ENCODE peak calls at places on chromosomes 13 and 19, in nine cellular contexts. C is EL, D is astrocyte of the hippocampus, T is KBM-7, N is Calu3, S is Caco-2, L is iPS-NIHi11, B is D341Med, U is nucleus accumbens. Y is an unnamed sample.

GRCh38 chr19:42246143-42246868 is 3.9 kb upstream of the GSK3A start:
- DNase-seq in C (peak; percentile 80), D (peak; percentile 89), T (peak; percentile 47), N (peak; percentile 65), S (no peak), L (no peak), B (peak; percentile 74), U (peak; percentile 93), Y (no peak)

GRCh38 chr19:30311911-30312310 is 60.3 kb upstream of the ZNF536 start:
- DNase-seq in C (no peak), D (no peak), T (no peak), N (no peak), S (no peak), L (no peak), B (no peak), U (no peak), Y (no peak)

GRCh38 chr13:110246530-110246929 is 60.4 kb downstream of the COL4A1 start:
- DNase-seq in C (peak; percentile 14), D (no peak), T (no peak), N (no peak), S (no peak), L (no peak), B (no peak), U (no peak), Y (no peak)

GRCh38 chr19:46384396-46384795 is 29.0 kb downstream of the CCDC8 start:
- DNase-seq in C (no peak), D (no peak), T (no peak), N (no peak), S (peak; percentile 32), L (no peak), B (peak; percentile 83), U (no peak), Y (no peak)

GRCh38 chr13:110506859-110507566 is 54.5 kb downstream of the RAB20 start:
- DNase-seq in C (no peak), D (peak; percentile 55), T (no peak), N (peak; percentile 54), S (peak; percentile 97), L (no peak), B (no peak), U (no peak), Y (no peak)

GRCh38 chr13:42996584-42996983 is 4.5 kb upstream of the EPSTI1 start:
- DNase-seq in C (peak; percentile 91), D (peak; percentile 43), T (no peak), N (no peak), S (no peak), L (no peak), B (no peak), U (no peak), Y (peak; percentile 9)

GRCh38 chr13:44249439-44249838 is 124.2 kb upstream of the SERP2 start:
- DNase-seq in C (peak; percentile 48), D (peak; percentile 83), T (no peak), N (no peak), S (peak; percentile 41), L (no peak), B (no peak), U (no peak), Y (no peak)

GRCh38 chr13:30047154-30047874 is 196.9 kb upstream of the UBL3 start:
- DNase-seq in C (no peak), D (peak; percentile 43), T (peak; percentile 67), N (no peak), S (no peak), L (no peak), B (no peak), U (no peak), Y (no peak)

GRCh38 chr19:50843205-50843604 is 9.8 kb upstream of the KLK15 start:
- DNase-seq in C (no peak), D (no peak), T (no peak), N (no peak), S (no peak), L (no peak), B (no peak), U (no peak), Y (no peak)

GRCh38 chr19:19463348-19464117 is 51.8 kb downstream of the TSSK6 start:
- DNase-seq in C (peak; percentile 51), D (peak; percentile 80), T (no peak), N (no peak), S (no peak), L (no peak), B (peak; percentile 29), U (peak; percentile 21), Y (no peak)

GRCh38 chr19:4186087-4186993 is 3.9 kb downstream of the ANKRD24 start:
- DNase-seq in C (peak; percentile 70), D (peak; percentile 83), T (peak; percentile 87), N (peak; percentile 85), S (peak; percentile 82), L (peak; percentile 89), B (peak; percentile 88), U (peak; percentile 66), Y (peak; percentile 67)

GRCh38 chr13:40228981-40229380 is 437.5 kb downstream of the FOXO1 start:
- DNase-seq in C (no peak), D (no peak), T (no peak), N (no peak), S (no peak), L (no peak), B (no peak), U (no peak), Y (no peak)

GRCh38 chr13:78401833-78402232 is 201.5 kb downstream of the POU4F1 start:
- DNase-seq in C (no peak), D (peak; percentile 5), T (no peak), N (no peak), S (no peak), L (no peak), B (no peak), U (no peak), Y (no peak)

GRCh38 chr19:38551450-38551813 is 66.3 kb downstream of the MAP4K1 start:
- DNase-seq in C (no peak), D (no peak), T (no peak), N (no peak), S (no peak), L (no peak), B (no peak), U (no peak), Y (no peak)

GRCh38 chr13:21240586-21240985 is 64.1 kb downstream of the MRPL57 start:
- DNase-seq in C (peak; percentile 78), D (peak; percentile 38), T (peak; percentile 33), N (no peak), S (no peak), L (no peak), B (no peak), U (no peak), Y (no peak)

GRCh38 chr19:2627319-2627829 is 75.1 kb downstream of the GNG7 start:
- DNase-seq in C (peak; percentile 99), D (peak; percentile 98), T (no peak), N (peak; percentile 69), S (no peak), L (peak; percentile 39), B (no peak), U (peak; percentile 71), Y (peak; percentile 68)

GRCh38 chr13:45362939-45363338 is 22.0 kb upstream of the TPT1 start:
- DNase-seq in C (no peak), D (no peak), T (peak; percentile 81), N (no peak), S (no peak), L (peak; percentile 75), B (no peak), U (no peak), Y (peak; percentile 25)

GRCh38 chr13:34357435-34358232 is 539.7 kb downstream of the RFC3 start:
- DNase-seq in C (peak; percentile 87), D (peak; percentile 57), T (peak; percentile 2), N (no peak), S (no peak), L (no peak), B (no peak), U (no peak), Y (no peak)

GRCh38 chr19:8580710-8581281 is 3.6 kb upstream of the MYO1F start:
- DNase-seq in C (peak; percentile 74), D (peak; percentile 83), T (peak; percentile 96), N (peak; percentile 73), S (peak; percentile 76), L (peak; percentile 82), B (peak; percentile 89), U (peak; percentile 64), Y (peak; percentile 63)

GRCh38 chr19:54462713-54463530 is 656 bp downstream of the LENG9 start:
- DNase-seq in C (peak; percentile 74), D (peak; percentile 80), T (peak; percentile 80), N (peak; percentile 78), S (peak; percentile 71), L (peak; percentile 72), B (peak; percentile 65), U (no peak), Y (peak; percentile 54)

GRCh38 chr19:55654323-55654832 is 457 bp upstream of the U2AF2 start:
- DNase-seq in C (peak; percentile 100), D (peak; percentile 100), T (peak; percentile 99), N (peak; percentile 99), S (peak; percentile 100), L (peak; percentile 82), B (peak; percentile 83), U (peak; percentile 97), Y (peak; percentile 99)

GRCh38 chr19:13036366-13036976 is 41.2 kb downstream of the NFIX start:
- DNase-seq in C (peak; percentile 93), D (peak; percentile 76), T (no peak), N (peak; percentile 62), S (peak; percentile 66), L (no peak), B (peak; percentile 86), U (no peak), Y (no peak)

GRCh38 chr19:3849092-3849491 is 19.7 kb downstream of the ZFR2 start:
- DNase-seq in C (peak; percentile 45), D (no peak), T (peak; percentile 82), N (peak; percentile 78), S (peak; percentile 46), L (peak; percentile 77), B (peak; percentile 75), U (no peak), Y (peak; percentile 33)

GRCh38 chr19:32919365-32919764 is 49.8 kb upstream of the SLC7A9 start:
- DNase-seq in C (no peak), D (no peak), T (no peak), N (no peak), S (no peak), L (no peak), B (no peak), U (no peak), Y (no peak)

GRCh38 chr13:47896546-47896945 is 104.5 kb downstream of the SUCLA2 start:
- DNase-seq in C (no peak), D (no peak), T (no peak), N (no peak), S (no peak), L (no peak), B (no peak), U (no peak), Y (no peak)

GRCh38 chr19:45667620-45668341 is at the start of gene GIPR:
- DNase-seq in C (peak; percentile 37), D (peak; percentile 24), T (peak; percentile 44), N (peak; percentile 76), S (peak; percentile 73), L (peak; percentile 79), B (peak; percentile 86), U (peak; percentile 34), Y (peak; percentile 44)

GRCh38 chr13:101416181-101417042 is at the start of gene NALCN:
- DNase-seq in C (peak; percentile 38), D (peak; percentile 69), T (no peak), N (peak; percentile 23), S (no peak), L (peak; percentile 64), B (peak; percentile 65), U (peak; percentile 56), Y (no peak)

GRCh38 chr13:98504029-98504351 is 72.9 kb downstream of the STK24 start:
- DNase-seq in C (no peak), D (no peak), T (no peak), N (no peak), S (no peak), L (no peak), B (no peak), U (no peak), Y (no peak)

GRCh38 chr19:39166571-39167391 is 30.0 kb upstream of the NCCRP1 start:
- DNase-seq in C (no peak), D (peak; percentile 40), T (no peak), N (peak; percentile 95), S (peak; percentile 58), L (peak; percentile 57), B (no peak), U (peak; percentile 14), Y (peak; percentile 49)

GRCh38 chr13:50909605-50910482 is at the start of gene RNASEH2B:
- DNase-seq in C (peak; percentile 69), D (peak; percentile 87), T (peak; percentile 81), N (peak; percentile 73), S (peak; percentile 85), L (peak; percentile 80), B (peak; percentile 90), U (peak; percentile 45), Y (peak; percentile 58)

GRCh38 chr19:49790866-49791265 is 22.2 kb downstream of the FUZ start:
- DNase-seq in C (no peak), D (no peak), T (no peak), N (no peak), S (no peak), L (no peak), B (no peak), U (no peak), Y (no peak)